ENCODE peak calls at places on chromosomes 7 and 10, in seven cellular contexts. B is endothelial cell of umbilical vein; K is CD4-positive, alpha-beta T cell; Z is heart left ventricle; G is H9; C is neuronal stem cell; L is brain microvascular endothelial cell. U is an unnamed sample.

GRCh38 chr10:42872865-42873435 is 90.4 kb downstream of the BMS1 start:
- DNase-seq in B (no peak), K (no peak), Z (no peak), G (no peak), C (no peak), L (no peak), U (no peak)

GRCh38 chr7:137661634-137662033 is 185.1 kb downstream of the DGKI start:
- DNase-seq in B (no peak), K (no peak), Z (no peak), G (no peak), C (peak), L (no peak), U (peak)

GRCh38 chr7:87875151-87876039 is 765 bp downstream of the SLC25A40 start:
- DNase-seq in B (peak), K (no peak), Z (peak), G (no peak), C (no peak), L (no peak), U (peak)

GRCh38 chr10:30830672-30831230 is 200.9 kb downstream of the ZNF438 start:
- DNase-seq in B (no peak), K (no peak), Z (no peak), G (no peak), C (no peak), L (no peak), U (no peak)

GRCh38 chr7:140403878-140404564 is at the start of gene RAB19:
- DNase-seq in B (no peak), K (peak), Z (no peak), G (peak), C (no peak), L (no peak), U (peak)

GRCh38 chr7:107441576-107442422 is 28.1 kb upstream of the GPR22 start:
- DNase-seq in B (no peak), K (no peak), Z (no peak), G (no peak), C (no peak), L (no peak), U (no peak)

GRCh38 chr10:97016728-97017473 is 168.9 kb downstream of the SLIT1 start:
- DNase-seq in B (no peak), K (no peak), Z (no peak), G (peak), C (no peak), L (no peak), U (no peak)

GRCh38 chr7:25073451-25073850 is 51.6 kb downstream of the CYCS start:
- DNase-seq in B (peak), K (no peak), Z (no peak), G (no peak), C (no peak), L (peak), U (no peak)

GRCh38 chr10:109698121-109698520 is 225.2 kb downstream of the XPNPEP1 start:
- DNase-seq in B (no peak), K (no peak), Z (no peak), G (no peak), C (no peak), L (no peak), U (no peak)

GRCh38 chr7:55420535-55420934 is 55.4 kb downstream of the LANCL2 start:
- DNase-seq in B (no peak), K (no peak), Z (no peak), G (no peak), C (no peak), L (peak), U (no peak)

GRCh38 chr10:126373982-126374381 is 14.3 kb downstream of the ADAM12 start:
- DNase-seq in B (no peak), K (no peak), Z (no peak), G (no peak), C (no peak), L (peak), U (no peak)

GRCh38 chr7:132758983-132759382 is 182.7 kb upstream of the PLXNA4 start:
- DNase-seq in B (no peak), K (no peak), Z (no peak), G (no peak), C (no peak), L (no peak), U (no peak)

GRCh38 chr10:115772606-115773005 is 500.4 kb downstream of the GFRA1 start:
- DNase-seq in B (no peak), K (no peak), Z (no peak), G (no peak), C (no peak), L (peak), U (no peak)

GRCh38 chr7:6271694-6272371 is 591 bp downstream of the CYTH3 start:
- DNase-seq in B (peak), K (peak), Z (peak), G (no peak), C (no peak), L (no peak), U (no peak)

GRCh38 chr7:28484276-28484675 is 72.0 kb downstream of the CREB5 start:
- DNase-seq in B (no peak), K (no peak), Z (no peak), G (no peak), C (no peak), L (no peak), U (no peak)

DNA sequence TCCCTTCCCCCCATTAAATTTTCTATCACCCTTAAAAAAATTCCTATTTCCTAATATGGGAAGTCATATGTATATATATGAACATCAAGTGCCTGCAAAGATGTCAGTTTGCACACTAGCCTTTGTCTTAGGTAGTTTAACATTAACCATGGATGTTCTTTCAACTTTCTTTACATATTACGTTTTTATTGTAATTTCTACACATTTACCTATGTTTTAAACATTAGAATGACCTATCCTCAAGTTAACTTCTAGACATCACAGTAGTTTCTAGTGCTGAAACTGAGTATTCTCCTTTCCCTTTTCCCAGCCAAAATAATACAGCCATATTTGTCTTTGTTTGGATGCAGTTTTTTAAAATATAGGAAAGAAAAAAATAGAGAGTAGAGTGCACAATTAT is 5.8 kb downstream of the DLX6 start:
- DNase-seq in B (no peak), K (no peak), Z (no peak), G (no peak), C (no peak), L (no peak), U (no peak)
- H3K27ac ChIP-seq in B (no peak), K (no peak), Z (no peak), G (no peak), C (no peak), L (no peak), U (no peak)

GRCh38 chr10:94080108-94080507 is 86.4 kb downstream of the PLCE1 start:
- DNase-seq in B (no peak), K (no peak), Z (no peak), G (no peak), C (no peak), L (no peak), U (no peak)

GRCh38 chr10:94074462-94074861 is 80.7 kb downstream of the PLCE1 start:
- DNase-seq in B (no peak), K (no peak), Z (no peak), G (no peak), C (no peak), L (no peak), U (no peak)

GRCh38 chr10:94077042-94077441 is 83.3 kb downstream of the PLCE1 start:
- DNase-seq in B (no peak), K (no peak), Z (no peak), G (no peak), C (no peak), L (no peak), U (no peak)

GRCh38 chr10:94075521-94075920 is 81.8 kb downstream of the PLCE1 start:
- DNase-seq in B (no peak), K (no peak), Z (no peak), G (no peak), C (no peak), L (no peak), U (no peak)

GRCh38 chr10:94076325-94076841 is 82.7 kb downstream of the PLCE1 start:
- DNase-seq in B (no peak), K (no peak), Z (no peak), G (no peak), C (no peak), L (peak), U (peak)
- H3K27ac ChIP-seq in B (no peak), K (no peak), Z (no peak), G (no peak), C (no peak), L (no peak), U (no peak)

GRCh38 chr10:72259491-72260214 is 14.1 kb upstream of the DDIT4 start:
- DNase-seq in B (no peak), K (no peak), Z (no peak), G (no peak), C (no peak), L (peak), U (peak)

GRCh38 chr10:72257051-72257892 is 16.5 kb upstream of the DDIT4 start:
- DNase-seq in B (no peak), K (no peak), Z (peak), G (no peak), C (no peak), L (no peak), U (no peak)

GRCh38 chr10:72260588-72261322 is 13.0 kb upstream of the DDIT4 start:
- DNase-seq in B (peak), K (peak), Z (peak), G (peak), C (peak), L (peak), U (peak)

GRCh38 chr10:72260215-72260587 is 13.5 kb upstream of the DDIT4 start:
- DNase-seq in B (no peak), K (no peak), Z (peak), G (no peak), C (no peak), L (no peak), U (no peak)

DNA sequence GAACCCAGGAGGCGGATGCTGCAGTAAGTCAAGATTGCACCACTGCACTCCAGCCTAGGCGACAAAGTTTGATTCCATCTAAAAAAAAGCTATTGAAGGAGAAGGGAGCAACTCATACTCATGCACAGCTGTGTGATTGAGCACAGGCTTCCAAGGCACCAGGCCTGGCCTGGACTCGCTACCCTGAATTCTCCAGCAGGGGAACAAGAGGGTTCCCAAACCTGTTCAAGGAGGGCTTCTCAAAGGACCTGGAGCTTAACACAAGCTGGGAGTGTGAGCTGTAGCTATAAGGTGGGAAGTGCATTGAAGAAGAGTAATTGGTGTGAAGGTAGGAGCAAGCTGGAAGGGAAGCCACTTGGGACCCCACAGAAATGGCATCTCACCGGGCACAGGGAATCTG is 15.1 kb upstream of the DDIT4 start:
- DNase-seq in B (no peak), K (no peak), Z (no peak), G (no peak), C (no peak), L (no peak), U (peak)
- H3K27ac ChIP-seq in B (no peak), K (no peak), Z (peak), G (no peak), C (no peak), L (no peak), U (no peak)

DNA sequence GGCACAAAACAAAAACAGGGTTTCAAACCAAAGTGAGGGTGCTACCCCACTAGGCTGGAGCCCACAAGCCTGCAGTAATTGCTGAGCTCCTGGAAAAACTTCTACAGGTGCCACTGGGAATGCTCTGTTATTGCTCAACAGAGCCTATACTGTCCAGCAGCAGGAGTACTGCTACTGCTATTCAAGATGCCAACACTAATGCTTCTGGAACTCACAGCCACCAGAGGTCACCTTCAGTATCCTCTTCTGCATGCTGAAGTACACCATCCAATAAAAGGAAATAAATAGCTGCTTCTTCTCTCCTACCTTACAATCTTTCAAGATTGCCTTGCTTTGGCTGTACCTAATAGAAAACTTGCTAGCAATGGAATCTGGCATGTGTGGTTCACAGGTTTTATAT is 222.0 kb downstream of the LRRN3 start:
- DNase-seq in B (no peak), K (no peak), Z (no peak), G (peak), C (no peak), L (peak), U (peak)
- H3K27ac ChIP-seq in B (no peak), K (no peak), Z (no peak), G (no peak), C (no peak), L (no peak), U (no peak)

GRCh38 chr10:86261933-86262665 is 104.5 kb downstream of the GRID1 start:
- DNase-seq in B (no peak), K (no peak), Z (no peak), G (peak), C (no peak), L (no peak), U (peak)
- H3K27ac ChIP-seq in B (no peak), K (no peak), Z (no peak), G (no peak), C (no peak), L (no peak), U (no peak)

GRCh38 chr7:105791926-105792325 is 84.5 kb downstream of the ATXN7L1 start:
- DNase-seq in B (no peak), K (no peak), Z (no peak), G (peak), C (no peak), L (no peak), U (peak)

GRCh38 chr7:105797652-105798051 is 78.7 kb downstream of the ATXN7L1 start:
- DNase-seq in B (peak), K (no peak), Z (no peak), G (no peak), C (no peak), L (no peak), U (peak)

GRCh38 chr7:105796365-105796764 is 80.0 kb downstream of the ATXN7L1 start:
- DNase-seq in B (no peak), K (no peak), Z (no peak), G (no peak), C (no peak), L (peak), U (no peak)

GRCh38 chr7:105792488-105793370 is 83.7 kb downstream of the ATXN7L1 start:
- DNase-seq in B (no peak), K (no peak), Z (no peak), G (no peak), C (no peak), L (no peak), U (no peak)

DNA sequence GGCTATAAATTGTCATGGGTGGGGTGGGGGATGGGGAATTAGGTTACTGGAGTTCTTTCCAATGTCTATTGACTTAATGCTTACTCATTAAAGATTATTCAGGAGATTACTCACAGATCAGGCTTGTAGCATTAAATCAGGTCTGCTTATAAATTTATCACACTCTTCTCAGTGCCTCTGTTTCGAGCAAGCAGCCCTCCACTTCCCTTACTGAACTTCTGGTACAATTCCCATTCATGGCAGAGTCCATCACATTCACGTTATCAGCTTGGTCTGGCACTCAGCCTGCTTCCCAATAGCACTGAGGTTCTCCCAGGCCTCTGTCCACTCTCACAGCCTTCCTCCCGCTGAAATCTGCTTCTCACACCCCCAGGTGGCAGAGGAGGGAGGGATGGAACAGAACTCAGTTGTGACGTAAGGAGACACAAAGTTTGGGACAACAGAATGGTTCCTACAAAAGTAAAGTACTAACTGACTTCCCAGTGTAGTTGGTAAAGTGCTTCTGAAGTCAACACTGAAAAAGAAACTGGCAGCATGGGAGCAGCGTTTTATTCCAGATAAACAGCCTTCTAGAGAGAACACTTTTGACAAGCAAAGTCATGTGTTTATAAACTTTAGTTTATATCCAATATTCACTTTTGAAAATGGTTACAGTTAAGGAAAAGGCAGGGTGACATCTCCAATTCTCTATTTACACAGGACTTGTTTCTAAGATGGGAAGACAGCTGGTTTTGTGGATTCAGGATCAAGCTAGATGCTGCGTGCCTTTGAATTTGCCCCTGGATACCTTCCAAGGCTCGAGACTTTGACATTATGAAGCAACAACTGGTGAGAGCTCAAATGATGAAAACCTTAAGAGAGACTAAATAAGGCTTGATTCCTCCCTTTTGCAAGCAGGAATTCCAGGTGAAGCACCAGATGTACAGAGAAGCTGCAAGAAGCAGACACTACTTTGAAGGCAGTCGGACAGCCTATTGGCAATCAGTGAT is 81.4 kb downstream of the ATXN7L1 start:
- DNase-seq in B (peak), K (no peak), Z (peak), G (no peak), C (no peak), L (no peak), U (no peak)
- H3K27ac ChIP-seq in B (no peak), K (no peak), Z (no peak), G (no peak), C (no peak), L (peak), U (no peak)

DNA sequence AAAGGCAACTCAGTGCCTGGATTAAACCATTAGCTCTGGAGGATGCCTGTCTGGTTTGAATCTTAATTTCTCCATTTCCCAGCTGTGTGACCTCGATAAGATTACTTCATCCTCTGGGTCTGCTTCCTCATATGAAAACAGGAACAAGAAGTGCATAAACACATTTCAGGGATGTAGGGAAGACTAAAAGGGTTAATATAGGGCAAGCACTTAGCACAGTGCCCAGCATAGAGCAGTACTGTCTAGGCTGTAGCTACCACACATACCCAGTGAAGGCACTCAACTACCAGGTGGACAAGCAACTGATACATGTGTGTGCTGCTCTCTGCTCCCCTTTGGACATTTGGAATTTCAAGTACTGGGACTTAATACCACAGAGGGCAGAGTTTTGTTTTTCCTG is 85.4 kb downstream of the KCNMA1 start:
- DNase-seq in B (no peak), K (no peak), Z (no peak), G (no peak), C (no peak), L (no peak), U (no peak)
- H3K27ac ChIP-seq in B (no peak), K (no peak), Z (no peak), G (no peak), C (no peak), L (no peak), U (no peak)

GRCh38 chr10:95181731-95182130 is 12.3 kb upstream of the ACSM6 start:
- DNase-seq in B (peak), K (no peak), Z (no peak), G (no peak), C (no peak), L (no peak), U (no peak)
- H3K27ac ChIP-seq in B (no peak), K (no peak), Z (no peak), G (no peak), C (no peak), L (no peak), U (no peak)

DNA sequence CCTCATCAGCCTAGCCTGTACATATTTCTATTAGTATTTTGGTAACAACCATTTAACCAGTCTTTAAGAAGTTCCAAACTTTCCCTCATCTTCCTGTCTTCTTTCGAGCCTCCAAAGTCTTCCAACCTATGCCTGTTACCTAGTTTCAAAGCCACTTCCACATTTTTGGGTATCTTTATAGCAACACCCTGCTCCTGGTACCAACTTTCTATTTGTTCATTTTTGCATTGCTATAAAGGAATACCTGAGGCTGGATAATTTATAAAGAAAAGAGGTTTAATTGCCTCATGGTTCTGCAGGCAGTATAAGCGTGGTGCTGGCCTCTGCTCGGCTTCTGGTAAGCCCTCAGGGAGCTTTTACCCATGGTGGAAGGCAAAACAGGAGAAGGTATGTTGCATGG is 578.8 kb upstream of the AUTS2 start:
- DNase-seq in B (no peak), K (no peak), Z (no peak), G (no peak), C (no peak), L (no peak), U (no peak)
- H3K27ac ChIP-seq in B (no peak), K (no peak), Z (no peak), G (no peak), C (no peak), L (no peak), U (no peak)

GRCh38 chr10:102601639-102602038 is 42.6 kb upstream of the TRIM8 start:
- DNase-seq in B (no peak), K (no peak), Z (no peak), G (no peak), C (no peak), L (no peak), U (no peak)
- H3K27ac ChIP-seq in B (no peak), K (no peak), Z (no peak), G (no peak), C (no peak), L (no peak), U (no peak)

U was measured in mesendoderm.